ENCODE peak calls at places on chromosomes 2 and 18, in ten cellular contexts. Z is pancreas; W is A549; M is HCT116; J is CD8-positive, alpha-beta T cell; D is IMR-90; T is T-helper 17 cell; X is AG04450; V is cardiac muscle cell; F is Panc1. Q is an unnamed sample. For H3K9me3, the result is how much of the 10 kb centered on the place peaks cover.

GRCh38 chr18:49677081-49677480 is 115.2 kb downstream of the LIPG start:
- DNase-seq in Z (no peak), W (no peak), M (no peak), J (no peak), D (no peak), T (no peak), X (no peak), V (no peak), F (no peak), Q (no peak)

GRCh38 chr2:96114546-96114902 is 1.8 kb downstream of the ADRA2B start:
- DNase-seq in Z (peak), W (no peak), M (no peak), J (no peak), D (no peak), T (no peak), X (no peak), V (no peak), F (no peak), Q (no peak)

GRCh38 chr2:238513346-238513745 is 86.6 kb downstream of the ASB1 start:
- DNase-seq in Z (no peak), W (peak), M (peak), J (no peak), D (peak), T (no peak), X (no peak), V (no peak), F (no peak), Q (peak)

GRCh38 chr2:89850881-89851582 is 1159.6 kb downstream of the RPIA start:
- DNase-seq in Z (no peak), W (no peak), M (no peak), J (no peak), D (no peak), T (no peak), X (no peak), V (no peak), F (no peak), Q (no peak)

GRCh38 chr18:25168011-25168410 is 184.0 kb downstream of the ZNF521 start:
- DNase-seq in Z (no peak), W (no peak), M (no peak), J (no peak), D (no peak), T (no peak), X (no peak), V (peak), F (no peak), Q (no peak)

GRCh38 chr2:232871835-232872736 is 2.0 kb downstream of the SNORC start:
- DNase-seq in Z (no peak), W (no peak), M (no peak), J (no peak), D (no peak), T (no peak), X (no peak), V (no peak), F (no peak), Q (no peak)

GRCh38 chr2:45458909-45459563 is 152.0 kb downstream of the SRBD1 start:
- DNase-seq in Z (peak), W (peak), M (peak), J (no peak), D (peak), T (no peak), X (peak), V (peak), F (peak), Q (peak)

GRCh38 chr2:198438326-198438725 is 633.9 kb downstream of the PLCL1 start:
- DNase-seq in Z (no peak), W (no peak), M (no peak), J (no peak), D (no peak), T (no peak), X (no peak), V (no peak), F (no peak), Q (no peak)

GRCh38 chr18:12811191-12811950 is 72.7 kb downstream of the PTPN2 start:
- DNase-seq in Z (no peak), W (no peak), M (peak), J (no peak), D (peak), T (no peak), X (no peak), V (no peak), F (no peak), Q (no peak)

GRCh38 chr2:240836781-240837467 is 16.9 kb upstream of the KIF1A start:
- DNase-seq in Z (no peak), W (no peak), M (no peak), J (no peak), D (peak), T (no peak), X (peak), V (no peak), F (no peak), Q (no peak)

GRCh38 chr2:217525076-217525475 is 477.7 kb downstream of the TNS1 start:
- DNase-seq in Z (no peak), W (no peak), M (no peak), J (no peak), D (no peak), T (no peak), X (no peak), V (no peak), F (no peak), Q (no peak)

GRCh38 chr2:101638817-101639605 is 58.5 kb upstream of the MAP4K4 start:
- DNase-seq in Z (no peak), W (no peak), M (no peak), J (no peak), D (no peak), T (no peak), X (no peak), V (no peak), F (no peak), Q (no peak)

GRCh38 chr18:22473366-22473765 is 55.7 kb upstream of the CTAGE1 start:
- DNase-seq in Z (no peak), W (no peak), M (no peak), J (no peak), D (no peak), T (no peak), X (no peak), V (no peak), F (no peak), Q (no peak)

GRCh38 chr2:238370482-238371372 is 50.4 kb downstream of the TRAF3IP1 start:
- DNase-seq in Z (peak), W (peak), M (peak), J (peak), D (peak), T (peak), X (peak), V (peak), F (peak), Q (peak)

GRCh38 chr2:124328397-124328796 is 303.3 kb downstream of the CNTNAP5 start:
- DNase-seq in Z (no peak), W (no peak), M (no peak), J (no peak), D (no peak), T (no peak), X (no peak), V (no peak), F (no peak), Q (no peak)

GRCh38 chr18:24754572-24754971 is 294.1 kb downstream of the HRH4 start:
- DNase-seq in Z (no peak), W (no peak), M (no peak), J (no peak), D (peak), T (no peak), X (no peak), V (peak), F (no peak), Q (no peak)

GRCh38 chr2:113818382-113818951 is 62.0 kb upstream of the SLC35F5 start:
- DNase-seq in Z (peak), W (peak), M (peak), J (no peak), D (peak), T (no peak), X (peak), V (peak), F (peak), Q (peak)

GRCh38 chr2:213834331-213834730 is 550.1 kb downstream of the SPAG16 start:
- DNase-seq in Z (no peak), W (peak), M (peak), J (no peak), D (peak), T (no peak), X (peak), V (no peak), F (no peak), Q (no peak)

GRCh38 chr18:41579185-41579584 is 375.8 kb upstream of the PIK3C3 start:
- DNase-seq in Z (no peak), W (no peak), M (no peak), J (no peak), D (no peak), T (no peak), X (no peak), V (peak), F (no peak), Q (no peak)

GRCh38 chr2:158664987-158665386 is 130.1 kb upstream of the DAPL1 start:
- DNase-seq in Z (no peak), W (no peak), M (no peak), J (no peak), D (peak), T (no peak), X (no peak), V (no peak), F (no peak), Q (no peak)

GRCh38 chr2:179174240-179174639 is 90.4 kb downstream of the SESTD1 start:
- DNase-seq in Z (no peak), W (no peak), M (no peak), J (no peak), D (no peak), T (no peak), X (no peak), V (no peak), F (no peak), Q (no peak)

GRCh38 chr2:85396531-85397470 is 13.4 kb downstream of the CAPG start:
- DNase-seq in Z (no peak), W (no peak), M (no peak), J (no peak), D (no peak), T (no peak), X (no peak), V (no peak), F (no peak), Q (no peak)

GRCh38 chr2:192551760-192552159 is 357.0 kb upstream of the TMEFF2 start:
- DNase-seq in Z (no peak), W (no peak), M (no peak), J (no peak), D (no peak), T (no peak), X (no peak), V (no peak), F (no peak), Q (no peak)

GRCh38 chr2:25955869-25956535 is 26.3 kb downstream of the KIF3C start:
- DNase-seq in Z (no peak), W (no peak), M (no peak), J (no peak), D (no peak), T (no peak), X (no peak), V (no peak), F (no peak), Q (no peak)

GRCh38 chr2:21643180-21643579 is 519.4 kb downstream of the TDRD15 start:
- DNase-seq in Z (no peak), W (no peak), M (no peak), J (no peak), D (peak), T (no peak), X (peak), V (no peak), F (no peak), Q (no peak)

GRCh38 chr2:118059919-118060478 is 28.3 kb upstream of the INSIG2 start:
- DNase-seq in Z (no peak), W (no peak), M (no peak), J (no peak), D (peak), T (no peak), X (peak), V (no peak), F (no peak), Q (no peak)

GRCh38 chr2:241061275-241061674 is 40.8 kb downstream of the MTERF4 start:
- DNase-seq in Z (no peak), W (no peak), M (no peak), J (no peak), D (peak), T (no peak), X (no peak), V (no peak), F (no peak), Q (peak)

GRCh38 chr2:167935803-167936110 is 311.6 kb downstream of the STK39 start:
- DNase-seq in Z (no peak), W (no peak), M (no peak), J (no peak), D (no peak), T (no peak), X (no peak), V (no peak), F (no peak), Q (no peak)

GRCh38 chr2:3656762-3657691 is 973 bp upstream of the ALLC start:
- DNase-seq in Z (no peak), W (no peak), M (no peak), J (no peak), D (peak), T (no peak), X (peak), V (no peak), F (no peak), Q (no peak)

GRCh38 chr2:28452534-28453081 is 43.3 kb upstream of the PLB1 start:
- DNase-seq in Z (peak), W (peak), M (peak), J (peak), D (peak), T (peak), X (no peak), V (peak), F (peak), Q (peak)

GRCh38 chr2:7887441-7887840 is 794.4 kb upstream of the ID2 start:
- DNase-seq in Z (no peak), W (no peak), M (no peak), J (no peak), D (no peak), T (no peak), X (no peak), V (no peak), F (no peak), Q (no peak)

GRCh38 chr2:171810409-171810993 is 83.5 kb downstream of the SLC25A12 start:
- DNase-seq in Z (no peak), W (no peak), M (no peak), J (no peak), D (peak), T (no peak), X (peak), V (no peak), F (no peak), Q (no peak)

GRCh38 chr18:62974928-62975675 is 259.8 kb downstream of the PHLPP1 start:
- DNase-seq in Z (no peak), W (no peak), M (no peak), J (no peak), D (no peak), T (no peak), X (no peak), V (no peak), F (no peak), Q (no peak)

GRCh38 chr2:85221291-85221690 is 88.1 kb downstream of the TCF7L1 start:
- DNase-seq in Z (no peak), W (no peak), M (no peak), J (no peak), D (peak), T (no peak), X (no peak), V (no peak), F (no peak), Q (no peak)

GRCh38 chr2:30803281-30803680 is 4.0 kb downstream of the CAPN13 start:
- DNase-seq in Z (no peak), W (no peak), M (no peak), J (no peak), D (no peak), T (no peak), X (no peak), V (no peak), F (no peak), Q (no peak)

GRCh38 chr2:128490321-128490720 is 171.7 kb upstream of the HS6ST1 start:
- DNase-seq in Z (no peak), W (no peak), M (no peak), J (no peak), D (no peak), T (no peak), X (no peak), V (no peak), F (no peak), Q (no peak)

GRCh38 chr2:128493880-128494279 is 175.2 kb upstream of the HS6ST1 start:
- DNase-seq in Z (no peak), W (no peak), M (no peak), J (no peak), D (no peak), T (no peak), X (no peak), V (no peak), F (no peak), Q (no peak)

GRCh38 chr2:128490881-128491778 is 172.5 kb upstream of the HS6ST1 start:
- DNase-seq in Z (no peak), W (no peak), M (no peak), J (no peak), D (no peak), T (no peak), X (no peak), V (no peak), F (no peak), Q (no peak)

GRCh38 chr2:128492966-128493811 is 174.5 kb upstream of the HS6ST1 start:
- DNase-seq in Z (no peak), W (no peak), M (no peak), J (no peak), D (no peak), T (no peak), X (no peak), V (no peak), F (no peak), Q (no peak)

DNA sequence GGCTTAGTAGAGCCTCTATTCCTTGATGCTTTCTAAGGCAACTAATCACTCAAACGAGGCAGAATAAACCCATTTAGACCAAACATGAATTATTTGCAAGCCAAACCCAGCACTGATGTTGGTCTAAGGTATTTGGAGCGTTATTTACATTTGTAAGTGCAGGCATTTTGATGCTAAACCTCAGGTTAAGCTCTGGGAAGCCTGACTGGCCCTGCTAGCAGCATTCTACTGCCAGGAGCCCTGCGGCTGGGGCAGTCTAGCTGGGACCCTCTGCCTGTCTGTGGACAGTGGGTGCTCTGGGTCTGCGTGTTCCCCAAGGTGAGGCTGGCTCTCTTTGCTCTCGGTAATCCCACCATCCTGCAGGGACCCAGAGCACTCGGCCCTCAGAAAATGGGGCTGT is 173.2 kb upstream of the HS6ST1 start:
- DNase-seq in Z (no peak), W (no peak), M (no peak), J (no peak), D (no peak), T (no peak), X (no peak), V (no peak), F (no peak), Q (no peak)
- H3K9me3 ChIP-seq in Z (under half), W (under half), M (under half), J (under half), D (under half), T (under half), X (under half), V (under half), F (under half), Q (under half)

DNA sequence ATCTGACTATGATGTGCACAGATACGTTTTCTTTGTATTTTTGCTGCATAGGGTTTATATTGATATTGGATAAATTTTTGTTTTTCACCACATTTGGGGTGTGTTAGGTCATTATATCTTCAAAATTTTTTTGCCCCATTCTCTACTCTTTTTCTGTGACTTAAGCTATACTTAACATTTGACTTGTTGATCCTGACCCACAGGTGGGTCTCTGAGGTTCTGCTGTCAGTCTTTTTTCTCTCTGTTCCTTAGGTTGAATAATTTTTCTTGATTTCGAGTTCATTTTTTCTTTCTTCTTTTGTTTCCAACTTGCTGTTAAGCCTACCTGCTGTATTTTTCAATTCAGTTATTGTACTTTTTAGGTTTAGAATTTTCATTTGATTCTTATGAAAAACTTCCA is 12.1 kb downstream of the RAB3GAP1 start:
- DNase-seq in Z (no peak), W (no peak), M (no peak), J (no peak), D (no peak), T (no peak), X (no peak), V (no peak), F (no peak), Q (no peak)
- H3K9me3 ChIP-seq in Z (under half), W (under half), M (under half), J (under half), D (under half), T (under half), X (under half), V (under half), F (under half), Q (under half)

DNA sequence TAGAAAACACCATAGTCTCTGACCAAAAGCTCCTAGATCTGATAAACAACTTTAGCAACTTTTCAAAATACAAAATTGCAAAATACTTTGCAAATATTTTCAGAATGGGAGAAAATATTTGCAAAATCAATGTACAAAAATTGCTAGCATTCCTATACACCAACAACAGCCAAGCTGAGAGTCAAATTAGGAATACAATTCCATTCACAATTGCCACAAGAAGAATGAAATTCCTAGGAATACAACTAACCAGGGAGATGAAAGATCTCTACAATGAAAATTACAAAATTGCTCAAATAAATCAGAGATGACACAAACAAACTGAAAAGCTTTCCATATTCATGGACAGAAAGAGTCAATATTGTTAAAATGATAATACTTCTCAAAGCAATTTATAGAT is 327.0 kb upstream of the ZC3H15 start:
- DNase-seq in Z (no peak), W (no peak), M (no peak), J (no peak), D (no peak), T (no peak), X (no peak), V (no peak), F (no peak), Q (no peak)
- H3K9me3 ChIP-seq in Z (under half), W (under half), M (under half), J (under half), D (under half), T (under half), X (under half), V (under half), F (under half), Q (under half)

DNA sequence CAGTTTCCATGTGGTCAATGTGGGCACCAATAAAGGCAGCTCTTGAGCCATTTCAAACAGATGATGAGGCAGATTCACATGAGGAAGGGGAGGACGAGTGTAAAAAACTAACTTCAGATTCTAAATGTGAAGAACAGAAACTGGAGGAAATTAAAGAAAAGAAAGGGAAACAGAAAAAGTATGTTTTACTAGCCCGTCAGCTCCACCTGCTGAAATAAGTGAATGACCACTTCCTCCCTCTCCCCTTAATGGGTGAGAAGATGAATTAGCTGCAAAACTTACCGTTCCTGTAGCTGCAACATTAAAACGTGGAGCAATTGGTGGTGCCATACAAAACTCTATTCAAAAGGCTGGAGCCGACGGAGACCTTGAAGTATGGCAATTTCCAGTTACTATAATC is 203.5 kb downstream of the UXS1 start:
- DNase-seq in Z (no peak), W (no peak), M (no peak), J (no peak), D (no peak), T (no peak), X (no peak), V (no peak), F (no peak), Q (no peak)
- H3K9me3 ChIP-seq in Z (under half), W (under half), M (under half), J (under half), D (under half), T (under half), X (under half), V (under half), F (under half), Q (under half)

DNA sequence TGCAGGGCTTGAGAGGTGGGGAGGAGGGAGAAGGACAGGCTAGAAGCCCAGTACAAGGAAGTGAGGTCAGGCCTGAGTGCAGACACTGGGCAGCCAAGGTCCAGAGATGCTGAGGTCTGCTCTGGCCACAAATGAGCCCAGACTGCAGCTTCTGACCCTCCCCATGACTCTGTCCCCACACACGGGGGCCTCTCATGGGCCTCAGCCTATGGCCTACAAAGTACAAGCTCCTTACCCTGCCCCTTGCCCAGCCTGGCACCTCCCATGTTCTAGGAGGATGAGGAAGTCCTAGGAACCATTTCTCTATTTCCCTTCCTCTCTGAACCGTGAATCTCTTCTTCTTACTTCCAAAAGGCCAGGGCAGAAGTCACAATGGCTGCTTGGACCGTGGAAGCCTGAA is 193.8 kb downstream of the ANKRD30B start:
- DNase-seq in Z (no peak), W (no peak), M (no peak), J (no peak), D (no peak), T (no peak), X (no peak), V (no peak), F (no peak), Q (no peak)
- H3K9me3 ChIP-seq in Z (under half), W (under half), M (under half), J (under half), D (under half), T (under half), X (half or more), V (under half), F (under half), Q (under half)